ENCODE peak calls at places on chromosome 1, in ten cellular contexts. Y is AML-193; G is CD8-positive, alpha-beta T cell; B is lower leg skin; P is activated T-cell treated with anti-CD3 and anti-CD28 coated beads for 24 hours; X is NCI-H2081; D is GM06990; O is ELF-1; W is type B pancreatic cell; Z is activated CD8-positive, alpha-beta memory T cell treated with anti-CD3 and anti-CD28 coated beads, Interleukin-2, amount 10 ng/mL, durations not matched to agents 7 days and 5 days. M is an unnamed sample.

GRCh38 chr1:242854466-242854865 is 330.0 kb upstream of the PLD5 start:
- DNase-seq in Y (no peak), G (no peak), B (no peak), P (no peak), X (no peak), D (no peak), O (no peak), W (no peak), Z (no peak), M (no peak)

GRCh38 chr1:172946814-172947507 is 103.8 kb downstream of the TNFSF18 start:
- DNase-seq in Y (no peak), G (no peak), B (no peak), P (no peak), X (no peak), D (no peak), O (no peak), W (no peak), Z (no peak), M (no peak)

GRCh38 chr1:16111771-16112557 is 38.5 kb upstream of the FAM131C start:
- DNase-seq in Y (no peak), G (no peak), B (no peak), P (no peak), X (no peak), D (no peak), O (no peak), W (no peak), Z (no peak), M (no peak)

GRCh38 chr1:91742848-91743292 is 143.1 kb downstream of the TGFBR3 start:
- DNase-seq in Y (no peak), G (no peak), B (no peak), P (no peak), X (no peak), D (no peak), O (no peak), W (no peak), Z (no peak), M (peak; percentile 51)

GRCh38 chr1:41919131-41919530 is 409 bp upstream of the HIVEP3 start:
- DNase-seq in Y (no peak), G (no peak), B (no peak), P (no peak), X (no peak), D (no peak), O (no peak), W (no peak), Z (no peak), M (no peak)

GRCh38 chr1:35539824-35540261 is 17.4 kb downstream of the KIAA0319L start:
- DNase-seq in Y (no peak), G (no peak), B (no peak), P (no peak), X (no peak), D (no peak), O (no peak), W (no peak), Z (no peak), M (no peak)

GRCh38 chr1:165369255-165369848 is 12.8 kb upstream of the LMX1A start:
- DNase-seq in Y (no peak), G (peak; percentile 36), B (peak; percentile 92), P (peak; percentile 32), X (peak; percentile 66), D (no peak), O (peak; percentile 73), W (peak; percentile 77), Z (peak; percentile 65), M (no peak)

GRCh38 chr1:204426035-204426436 is 14.4 kb upstream of the PPP1R15B start:
- DNase-seq in Y (no peak), G (no peak), B (peak; percentile 65), P (no peak), X (no peak), D (no peak), O (no peak), W (no peak), Z (peak; percentile 27), M (no peak)

GRCh38 chr1:246798606-246799496 is 74.6 kb downstream of the SCCPDH start:
- DNase-seq in Y (no peak), G (no peak), B (peak; percentile 65), P (no peak), X (no peak), D (no peak), O (peak; percentile 26), W (no peak), Z (no peak), M (no peak)

GRCh38 chr1:58815680-58816071 is 31.8 kb upstream of the JUN start:
- DNase-seq in Y (no peak), G (no peak), B (no peak), P (no peak), X (no peak), D (no peak), O (peak; percentile 45), W (no peak), Z (no peak), M (no peak)